ENCODE peak calls at places on chromosomes 13 and 19, in five cellular contexts. One of them, this sample, is unnamed.

GRCh38 chr13:37934339-37935191 is 65.0 kb upstream of the TRPC4 start:
- DNase-seq in nucleus accumbens: no peak
- DNase-seq in activated naive CD8-positive, alpha-beta T cell treated with anti-CD3 and anti-CD28 coated beads, Interleukin-2, amount 10 ng/mL, durations not matched to agents 7 days and 5 days: no peak
- DNase-seq in mesenchymal stem cell: no peak
- DNase-seq in effector memory CD4-positive, alpha-beta T cell: no peak
- DNase-seq in this sample: no peak

GRCh38 chr19:45567609-45568008 is 17.0 kb downstream of the OPA3 start:
- DNase-seq in activated naive CD8-positive, alpha-beta T cell treated with anti-CD3 and anti-CD28 coated beads, Interleukin-2, amount 10 ng/mL, durations not matched to agents 7 days and 5 days: no peak
- DNase-seq in nucleus accumbens: no peak
- DNase-seq in effector memory CD4-positive, alpha-beta T cell: no peak
- DNase-seq in mesenchymal stem cell: no peak
- DNase-seq in this sample: no peak

GRCh38 chr19:13401388-13401787 is 104.9 kb downstream of the CACNA1A start:
- DNase-seq in effector memory CD4-positive, alpha-beta T cell: no peak
- DNase-seq in activated naive CD8-positive, alpha-beta T cell treated with anti-CD3 and anti-CD28 coated beads, Interleukin-2, amount 10 ng/mL, durations not matched to agents 7 days and 5 days: no peak
- DNase-seq in nucleus accumbens: no peak
- DNase-seq in mesenchymal stem cell: peak; percentile 6
- DNase-seq in this sample: peak; percentile 25

GRCh38 chr13:39485314-39485700 is 117.7 kb downstream of the LHFPL6 start:
- DNase-seq in activated naive CD8-positive, alpha-beta T cell treated with anti-CD3 and anti-CD28 coated beads, Interleukin-2, amount 10 ng/mL, durations not matched to agents 7 days and 5 days: no peak
- DNase-seq in nucleus accumbens: no peak
- DNase-seq in mesenchymal stem cell: no peak
- DNase-seq in effector memory CD4-positive, alpha-beta T cell: no peak
- DNase-seq in this sample: no peak

GRCh38 chr13:46168818-46169217 is 13.2 kb downstream of the LCP1 start:
- DNase-seq in nucleus accumbens: no peak
- DNase-seq in mesenchymal stem cell: no peak
- DNase-seq in effector memory CD4-positive, alpha-beta T cell: no peak
- DNase-seq in activated naive CD8-positive, alpha-beta T cell treated with anti-CD3 and anti-CD28 coated beads, Interleukin-2, amount 10 ng/mL, durations not matched to agents 7 days and 5 days: no peak
- DNase-seq in this sample: no peak

GRCh38 chr19:19628499-19629134 is 597 bp upstream of the LPAR2 start:
- DNase-seq in nucleus accumbens: no peak
- DNase-seq in activated naive CD8-positive, alpha-beta T cell treated with anti-CD3 and anti-CD28 coated beads, Interleukin-2, amount 10 ng/mL, durations not matched to agents 7 days and 5 days: no peak
- DNase-seq in mesenchymal stem cell: peak; percentile 54
- DNase-seq in effector memory CD4-positive, alpha-beta T cell: peak; percentile 29
- DNase-seq in this sample: peak; percentile 78

GRCh38 chr13:113616991-113617749 is 32.6 kb downstream of the TFDP1 start:
- DNase-seq in effector memory CD4-positive, alpha-beta T cell: no peak
- DNase-seq in activated naive CD8-positive, alpha-beta T cell treated with anti-CD3 and anti-CD28 coated beads, Interleukin-2, amount 10 ng/mL, durations not matched to agents 7 days and 5 days: no peak
- DNase-seq in nucleus accumbens: peak; percentile 16
- DNase-seq in mesenchymal stem cell: peak; percentile 30
- DNase-seq in this sample: peak; percentile 74

GRCh38 chr19:56108447-56109195 is 12.5 kb downstream of the ZNF787 start:
- DNase-seq in effector memory CD4-positive, alpha-beta T cell: no peak
- DNase-seq in mesenchymal stem cell: no peak
- DNase-seq in nucleus accumbens: no peak
- DNase-seq in activated naive CD8-positive, alpha-beta T cell treated with anti-CD3 and anti-CD28 coated beads, Interleukin-2, amount 10 ng/mL, durations not matched to agents 7 days and 5 days: no peak
- DNase-seq in this sample: no peak

GRCh38 chr19:20423381-20424207 is 142.0 kb downstream of the ZNF737 start:
- DNase-seq in mesenchymal stem cell: peak; percentile 82
- DNase-seq in activated naive CD8-positive, alpha-beta T cell treated with anti-CD3 and anti-CD28 coated beads, Interleukin-2, amount 10 ng/mL, durations not matched to agents 7 days and 5 days: peak; percentile 52
- DNase-seq in nucleus accumbens: no peak
- DNase-seq in effector memory CD4-positive, alpha-beta T cell: peak; percentile 7
- DNase-seq in this sample: peak; percentile 94

GRCh38 chr19:55598719-55599467 is 424 bp downstream of the FIZ1 start:
- DNase-seq in effector memory CD4-positive, alpha-beta T cell: peak; percentile 89
- DNase-seq in activated naive CD8-positive, alpha-beta T cell treated with anti-CD3 and anti-CD28 coated beads, Interleukin-2, amount 10 ng/mL, durations not matched to agents 7 days and 5 days: peak; percentile 97
- DNase-seq in mesenchymal stem cell: peak; percentile 97
- DNase-seq in nucleus accumbens: peak; percentile 80
- DNase-seq in this sample: peak; percentile 99

GRCh38 chr19:6271721-6272410 is 7.9 kb downstream of the MLLT1 start:
- DNase-seq in activated naive CD8-positive, alpha-beta T cell treated with anti-CD3 and anti-CD28 coated beads, Interleukin-2, amount 10 ng/mL, durations not matched to agents 7 days and 5 days: no peak
- DNase-seq in mesenchymal stem cell: peak; percentile 92
- DNase-seq in effector memory CD4-positive, alpha-beta T cell: no peak
- DNase-seq in nucleus accumbens: no peak
- DNase-seq in this sample: peak; percentile 79

GRCh38 chr13:50025446-50025845 is 10.2 kb downstream of the KCNRG start:
- DNase-seq in activated naive CD8-positive, alpha-beta T cell treated with anti-CD3 and anti-CD28 coated beads, Interleukin-2, amount 10 ng/mL, durations not matched to agents 7 days and 5 days: no peak
- DNase-seq in nucleus accumbens: no peak
- DNase-seq in mesenchymal stem cell: no peak
- DNase-seq in effector memory CD4-positive, alpha-beta T cell: no peak
- DNase-seq in this sample: no peak

GRCh38 chr13:23644527-23644926 is 74.3 kb downstream of the TNFRSF19 start:
- DNase-seq in effector memory CD4-positive, alpha-beta T cell: no peak
- DNase-seq in nucleus accumbens: no peak
- DNase-seq in mesenchymal stem cell: no peak
- DNase-seq in activated naive CD8-positive, alpha-beta T cell treated with anti-CD3 and anti-CD28 coated beads, Interleukin-2, amount 10 ng/mL, durations not matched to agents 7 days and 5 days: no peak
- DNase-seq in this sample: no peak

GRCh38 chr13:73138276-73138950 is 79.6 kb downstream of the KLF5 start:
- DNase-seq in nucleus accumbens: no peak
- DNase-seq in effector memory CD4-positive, alpha-beta T cell: no peak
- DNase-seq in activated naive CD8-positive, alpha-beta T cell treated with anti-CD3 and anti-CD28 coated beads, Interleukin-2, amount 10 ng/mL, durations not matched to agents 7 days and 5 days: no peak
- DNase-seq in mesenchymal stem cell: peak; percentile 73
- DNase-seq in this sample: no peak

GRCh38 chr19:33639034-33639681 is 17.4 kb downstream of the CHST8 start:
- DNase-seq in activated naive CD8-positive, alpha-beta T cell treated with anti-CD3 and anti-CD28 coated beads, Interleukin-2, amount 10 ng/mL, durations not matched to agents 7 days and 5 days: no peak
- DNase-seq in effector memory CD4-positive, alpha-beta T cell: no peak
- DNase-seq in mesenchymal stem cell: no peak
- DNase-seq in nucleus accumbens: no peak
- DNase-seq in this sample: no peak

GRCh38 chr19:18294467-18294864 is 13.0 kb upstream of the JUND start:
- DNase-seq in mesenchymal stem cell: no peak
- DNase-seq in effector memory CD4-positive, alpha-beta T cell: peak; percentile 90
- DNase-seq in activated naive CD8-positive, alpha-beta T cell treated with anti-CD3 and anti-CD28 coated beads, Interleukin-2, amount 10 ng/mL, durations not matched to agents 7 days and 5 days: peak; percentile 81
- DNase-seq in nucleus accumbens: peak; percentile 62
- DNase-seq in this sample: peak; percentile 66

GRCh38 chr19:14718522-14719113 is 28.8 kb downstream of the ZNF333 start:
- DNase-seq in mesenchymal stem cell: peak; percentile 1
- DNase-seq in activated naive CD8-positive, alpha-beta T cell treated with anti-CD3 and anti-CD28 coated beads, Interleukin-2, amount 10 ng/mL, durations not matched to agents 7 days and 5 days: no peak
- DNase-seq in effector memory CD4-positive, alpha-beta T cell: no peak
- DNase-seq in nucleus accumbens: no peak
- DNase-seq in this sample: no peak

GRCh38 chr19:1245468-1245867 is 2.9 kb upstream of the MIDN start:
- DNase-seq in activated naive CD8-positive, alpha-beta T cell treated with anti-CD3 and anti-CD28 coated beads, Interleukin-2, amount 10 ng/mL, durations not matched to agents 7 days and 5 days: no peak
- DNase-seq in mesenchymal stem cell: no peak
- DNase-seq in nucleus accumbens: no peak
- DNase-seq in effector memory CD4-positive, alpha-beta T cell: no peak
- DNase-seq in this sample: no peak

GRCh38 chr13:19742651-19743050 is 40.1 kb downstream of the PSPC1 start:
- DNase-seq in nucleus accumbens: no peak
- DNase-seq in effector memory CD4-positive, alpha-beta T cell: no peak
- DNase-seq in mesenchymal stem cell: no peak
- DNase-seq in activated naive CD8-positive, alpha-beta T cell treated with anti-CD3 and anti-CD28 coated beads, Interleukin-2, amount 10 ng/mL, durations not matched to agents 7 days and 5 days: no peak
- DNase-seq in this sample: peak; percentile 11

GRCh38 chr19:3014135-3014534 is 14.9 kb downstream of the TLE2 start:
- DNase-seq in nucleus accumbens: no peak
- DNase-seq in activated naive CD8-positive, alpha-beta T cell treated with anti-CD3 and anti-CD28 coated beads, Interleukin-2, amount 10 ng/mL, durations not matched to agents 7 days and 5 days: no peak
- DNase-seq in effector memory CD4-positive, alpha-beta T cell: no peak
- DNase-seq in mesenchymal stem cell: no peak
- DNase-seq in this sample: no peak

GRCh38 chr19:31127132-31127967 is 221.9 kb downstream of the TSHZ3 start:
- DNase-seq in activated naive CD8-positive, alpha-beta T cell treated with anti-CD3 and anti-CD28 coated beads, Interleukin-2, amount 10 ng/mL, durations not matched to agents 7 days and 5 days: no peak
- DNase-seq in nucleus accumbens: no peak
- DNase-seq in effector memory CD4-positive, alpha-beta T cell: no peak
- DNase-seq in mesenchymal stem cell: peak; percentile 98
- DNase-seq in this sample: peak; percentile 2

GRCh38 chr19:58575183-58576041 is 2.3 kb upstream of the MZF1 start:
- DNase-seq in mesenchymal stem cell: peak; percentile 97
- DNase-seq in activated naive CD8-positive, alpha-beta T cell treated with anti-CD3 and anti-CD28 coated beads, Interleukin-2, amount 10 ng/mL, durations not matched to agents 7 days and 5 days: peak; percentile 86
- DNase-seq in effector memory CD4-positive, alpha-beta T cell: peak; percentile 57
- DNase-seq in nucleus accumbens: no peak
- DNase-seq in this sample: peak; percentile 97

GRCh38 chr13:30832845-30833332 is 73.2 kb upstream of the MEDAG start:
- DNase-seq in mesenchymal stem cell: peak; percentile 57
- DNase-seq in activated naive CD8-positive, alpha-beta T cell treated with anti-CD3 and anti-CD28 coated beads, Interleukin-2, amount 10 ng/mL, durations not matched to agents 7 days and 5 days: peak; percentile 39
- DNase-seq in nucleus accumbens: no peak
- DNase-seq in effector memory CD4-positive, alpha-beta T cell: no peak
- DNase-seq in this sample: peak; percentile 80

GRCh38 chr13:77184455-77184854 is 142.4 kb downstream of the MYCBP2 start:
- DNase-seq in effector memory CD4-positive, alpha-beta T cell: no peak
- DNase-seq in mesenchymal stem cell: no peak
- DNase-seq in activated naive CD8-positive, alpha-beta T cell treated with anti-CD3 and anti-CD28 coated beads, Interleukin-2, amount 10 ng/mL, durations not matched to agents 7 days and 5 days: no peak
- DNase-seq in nucleus accumbens: no peak
- DNase-seq in this sample: no peak

GRCh38 chr13:46679369-46680180 is 117.4 kb downstream of the ESD start:
- DNase-seq in activated naive CD8-positive, alpha-beta T cell treated with anti-CD3 and anti-CD28 coated beads, Interleukin-2, amount 10 ng/mL, durations not matched to agents 7 days and 5 days: peak; percentile 44
- DNase-seq in nucleus accumbens: no peak
- DNase-seq in mesenchymal stem cell: peak; percentile 85
- DNase-seq in effector memory CD4-positive, alpha-beta T cell: no peak
- DNase-seq in this sample: no peak

GRCh38 chr19:4044927-4045557 is 21.7 kb downstream of the ZBTB7A start:
- DNase-seq in activated naive CD8-positive, alpha-beta T cell treated with anti-CD3 and anti-CD28 coated beads, Interleukin-2, amount 10 ng/mL, durations not matched to agents 7 days and 5 days: no peak
- DNase-seq in effector memory CD4-positive, alpha-beta T cell: no peak
- DNase-seq in mesenchymal stem cell: no peak
- DNase-seq in nucleus accumbens: no peak
- DNase-seq in this sample: no peak

GRCh38 chr19:6501740-6502648 is at the start of gene TUBB4A:
- DNase-seq in nucleus accumbens: peak; percentile 71
- DNase-seq in effector memory CD4-positive, alpha-beta T cell: no peak
- DNase-seq in activated naive CD8-positive, alpha-beta T cell treated with anti-CD3 and anti-CD28 coated beads, Interleukin-2, amount 10 ng/mL, durations not matched to agents 7 days and 5 days: peak; percentile 78
- DNase-seq in mesenchymal stem cell: no peak
- DNase-seq in this sample: no peak

GRCh38 chr19:35125746-35126623 is 8.9 kb downstream of the LGI4 start:
- DNase-seq in activated naive CD8-positive, alpha-beta T cell treated with anti-CD3 and anti-CD28 coated beads, Interleukin-2, amount 10 ng/mL, durations not matched to agents 7 days and 5 days: no peak
- DNase-seq in effector memory CD4-positive, alpha-beta T cell: no peak
- DNase-seq in nucleus accumbens: no peak
- DNase-seq in mesenchymal stem cell: no peak
- DNase-seq in this sample: no peak

GRCh38 chr13:48858523-48858922 is 117.2 kb upstream of the FNDC3A start:
- DNase-seq in activated naive CD8-positive, alpha-beta T cell treated with anti-CD3 and anti-CD28 coated beads, Interleukin-2, amount 10 ng/mL, durations not matched to agents 7 days and 5 days: no peak
- DNase-seq in nucleus accumbens: no peak
- DNase-seq in effector memory CD4-positive, alpha-beta T cell: no peak
- DNase-seq in mesenchymal stem cell: no peak
- DNase-seq in this sample: no peak

GRCh38 chr19:33905937-33906577 is 109.4 kb downstream of the KCTD15 start:
- DNase-seq in mesenchymal stem cell: no peak
- DNase-seq in nucleus accumbens: no peak
- DNase-seq in activated naive CD8-positive, alpha-beta T cell treated with anti-CD3 and anti-CD28 coated beads, Interleukin-2, amount 10 ng/mL, durations not matched to agents 7 days and 5 days: peak; percentile 36
- DNase-seq in effector memory CD4-positive, alpha-beta T cell: no peak
- DNase-seq in this sample: peak; percentile 90

GRCh38 chr13:41939403-41939802 is 21.5 kb downstream of the VWA8 start:
- DNase-seq in activated naive CD8-positive, alpha-beta T cell treated with anti-CD3 and anti-CD28 coated beads, Interleukin-2, amount 10 ng/mL, durations not matched to agents 7 days and 5 days: no peak
- DNase-seq in effector memory CD4-positive, alpha-beta T cell: no peak
- DNase-seq in mesenchymal stem cell: no peak
- DNase-seq in nucleus accumbens: no peak
- DNase-seq in this sample: no peak

GRCh38 chr19:18589380-18590272 is 1.0 kb downstream of the REX1BD start:
- DNase-seq in mesenchymal stem cell: peak; percentile 79
- DNase-seq in nucleus accumbens: no peak
- DNase-seq in activated naive CD8-positive, alpha-beta T cell treated with anti-CD3 and anti-CD28 coated beads, Interleukin-2, amount 10 ng/mL, durations not matched to agents 7 days and 5 days: peak; percentile 86
- DNase-seq in effector memory CD4-positive, alpha-beta T cell: no peak
- DNase-seq in this sample: peak; percentile 92

GRCh38 chr13:27022571-27023311 is 148.9 kb downstream of the USP12 start:
- DNase-seq in effector memory CD4-positive, alpha-beta T cell: no peak
- DNase-seq in nucleus accumbens: no peak
- DNase-seq in mesenchymal stem cell: peak; percentile 91
- DNase-seq in activated naive CD8-positive, alpha-beta T cell treated with anti-CD3 and anti-CD28 coated beads, Interleukin-2, amount 10 ng/mL, durations not matched to agents 7 days and 5 days: no peak
- DNase-seq in this sample: peak; percentile 82

GRCh38 chr13:89816404-89816803 is 1531.1 kb upstream of the MIR17HG start:
- DNase-seq in mesenchymal stem cell: no peak
- DNase-seq in nucleus accumbens: no peak
- DNase-seq in effector memory CD4-positive, alpha-beta T cell: no peak
- DNase-seq in activated naive CD8-positive, alpha-beta T cell treated with anti-CD3 and anti-CD28 coated beads, Interleukin-2, amount 10 ng/mL, durations not matched to agents 7 days and 5 days: no peak
- DNase-seq in this sample: no peak

GRCh38 chr13:75445717-75446529 is 36.0 kb downstream of the TBC1D4 start:
- DNase-seq in nucleus accumbens: no peak
- DNase-seq in activated naive CD8-positive, alpha-beta T cell treated with anti-CD3 and anti-CD28 coated beads, Interleukin-2, amount 10 ng/mL, durations not matched to agents 7 days and 5 days: no peak
- DNase-seq in mesenchymal stem cell: peak; percentile 27
- DNase-seq in effector memory CD4-positive, alpha-beta T cell: no peak
- DNase-seq in this sample: no peak

GRCh38 chr13:110484290-110485048 is 77.1 kb downstream of the RAB20 start:
- DNase-seq in activated naive CD8-positive, alpha-beta T cell treated with anti-CD3 and anti-CD28 coated beads, Interleukin-2, amount 10 ng/mL, durations not matched to agents 7 days and 5 days: no peak
- DNase-seq in mesenchymal stem cell: no peak
- DNase-seq in nucleus accumbens: no peak
- DNase-seq in effector memory CD4-positive, alpha-beta T cell: no peak
- DNase-seq in this sample: no peak

GRCh38 chr13:85230754-85231153 is 568.5 kb downstream of the SLITRK6 start:
- DNase-seq in mesenchymal stem cell: peak; percentile 52
- DNase-seq in effector memory CD4-positive, alpha-beta T cell: no peak
- DNase-seq in activated naive CD8-positive, alpha-beta T cell treated with anti-CD3 and anti-CD28 coated beads, Interleukin-2, amount 10 ng/mL, durations not matched to agents 7 days and 5 days: no peak
- DNase-seq in nucleus accumbens: no peak
- DNase-seq in this sample: no peak

GRCh38 chr19:47445937-47446402 is 25.7 kb downstream of the SLC8A2 start:
- DNase-seq in activated naive CD8-positive, alpha-beta T cell treated with anti-CD3 and anti-CD28 coated beads, Interleukin-2, amount 10 ng/mL, durations not matched to agents 7 days and 5 days: peak; percentile 73
- DNase-seq in effector memory CD4-positive, alpha-beta T cell: peak; percentile 35
- DNase-seq in nucleus accumbens: no peak
- DNase-seq in mesenchymal stem cell: peak; percentile 44
- DNase-seq in this sample: no peak

GRCh38 chr19:4379383-4380253 is 20.7 kb downstream of the SH3GL1 start:
- DNase-seq in nucleus accumbens: no peak
- DNase-seq in effector memory CD4-positive, alpha-beta T cell: no peak
- DNase-seq in activated naive CD8-positive, alpha-beta T cell treated with anti-CD3 and anti-CD28 coated beads, Interleukin-2, amount 10 ng/mL, durations not matched to agents 7 days and 5 days: peak; percentile 50
- DNase-seq in mesenchymal stem cell: no peak
- DNase-seq in this sample: no peak